ENCODE peak calls at places on chromosome 14, in four cellular contexts. F is CD8-positive, alpha-beta T cell; E is GM23338; S is lung. Z is an unnamed sample.

GRCh38 chr14:81162941-81163340 is 57.8 kb downstream of the GTF2A1 start:
- DNase-seq in S (no peak), E (no peak), F (no peak), Z (no peak)

GRCh38 chr14:53409974-53410373 is 256.9 kb upstream of the DDHD1 start:
- DNase-seq in S (no peak), F (no peak), E (no peak), Z (no peak)

GRCh38 chr14:63204407-63205280 is at the start of gene RHOJ:
- DNase-seq in E (peak; percentile 42), S (no peak), F (no peak), Z (no peak)

GRCh38 chr14:101458536-101459391 is 102.5 kb upstream of the DIO3 start:
- DNase-seq in S (no peak), F (no peak), E (peak; percentile 65), Z (no peak)

GRCh38 chr14:29521526-29522137 is 406.0 kb downstream of the PRKD1 start:
- DNase-seq in S (no peak), F (no peak), E (peak; percentile 76), Z (no peak)

GRCh38 chr14:75041613-75042012 is 9.7 kb downstream of the MLH3 start:
- DNase-seq in F (no peak), S (no peak), E (no peak), Z (no peak)

GRCh38 chr14:66152269-66152668 is 333.9 kb upstream of the CCDC196 start:
- DNase-seq in E (no peak), F (no peak), S (no peak), Z (no peak)

GRCh38 chr14:60163741-60164140 is 1.5 kb downstream of the DHRS7 start:
- DNase-seq in F (no peak), S (no peak), E (peak; percentile 36), Z (no peak)

GRCh38 chr14:73238262-73238852 is 1.1 kb downstream of the PAPLN start:
- DNase-seq in S (no peak), E (no peak), F (no peak), Z (no peak)

GRCh38 chr14:63833728-63834127 is 19.1 kb upstream of the SYNE2 start:
- DNase-seq in S (no peak), E (no peak), F (no peak), Z (no peak)

GRCh38 chr14:75542585-75543091 is 20.4 kb downstream of the BATF start:
- DNase-seq in F (peak; percentile 32), S (peak; percentile 85), E (peak; percentile 18), Z (peak; percentile 65)

GRCh38 chr14:103071544-103072251 is 12.3 kb upstream of the LBHD2 start:
- DNase-seq in S (no peak), F (no peak), E (no peak), Z (no peak)

GRCh38 chr14:82394916-82395315 is 861.3 kb upstream of the SEL1L start:
- DNase-seq in F (no peak), S (no peak), E (no peak), Z (no peak)

GRCh38 chr14:65134651-65135579 is 32.6 kb upstream of the MAX start:
- DNase-seq in S (no peak), F (no peak), E (no peak), Z (no peak)

GRCh38 chr14:53814371-53814770 is 142.3 kb downstream of the BMP4 start:
- DNase-seq in E (no peak), S (no peak), F (no peak), Z (no peak)

GRCh38 chr14:106372870-106373657 is 846.7 kb downstream of the TMEM121 start:
- DNase-seq in F (peak; percentile 63), S (peak; percentile 62), E (peak; percentile 33), Z (peak; percentile 67)

GRCh38 chr14:101018561-101019290 is 115.2 kb upstream of the RTL1 start:
- DNase-seq in S (peak; percentile 20), F (no peak), E (no peak), Z (no peak)

GRCh38 chr14:55099741-55100140 is 29.3 kb upstream of the LGALS3 start:
- DNase-seq in F (no peak), S (no peak), E (no peak), Z (no peak)

GRCh38 chr14:32711103-32711680 is 227.5 kb upstream of the NPAS3 start:
- DNase-seq in S (no peak), F (no peak), E (peak; percentile 78), Z (no peak)

GRCh38 chr14:57052705-57053302 is 215.9 kb downstream of the EXOC5 start:
- DNase-seq in F (no peak), E (no peak), S (no peak), Z (no peak)

GRCh38 chr14:104297313-104297704 is 158.9 kb downstream of the KIF26A start:
- DNase-seq in E (no peak), F (no peak), S (no peak), Z (no peak)

GRCh38 chr14:102138935-102139247 is 806 bp upstream of the WDR20 start:
- DNase-seq in F (no peak), S (no peak), E (no peak), Z (no peak)

GRCh38 chr14:50045039-50045711 is 71.2 kb downstream of the VCPKMT start:
- DNase-seq in E (no peak), S (peak; percentile 75), F (peak; percentile 67), Z (no peak)

GRCh38 chr14:101601603-101602465 is 40.5 kb downstream of the DIO3 start:
- DNase-seq in F (no peak), E (peak; percentile 7), S (no peak), Z (peak; percentile 12)

GRCh38 chr14:96797943-96798349 is 764 bp downstream of the VRK1 start:
- DNase-seq in E (no peak), S (no peak), F (no peak), Z (no peak)

GRCh38 chr14:104351849-104352492 is 213.6 kb downstream of the KIF26A start:
- DNase-seq in E (no peak), S (no peak), F (no peak), Z (no peak)

GRCh38 chr14:54881235-54881760 is 21.3 kb downstream of the GCH1 start:
- DNase-seq in S (no peak), F (no peak), E (no peak), Z (no peak)

GRCh38 chr14:76546426-76547221 is 170.7 kb downstream of the ESRRB start:
- DNase-seq in F (no peak), E (peak; percentile 87), S (no peak), Z (no peak)
- TF ChIP-seq CTCF in F (no peak), E (peak; percentile 91), S (no peak), Z (no peak)

DNA sequence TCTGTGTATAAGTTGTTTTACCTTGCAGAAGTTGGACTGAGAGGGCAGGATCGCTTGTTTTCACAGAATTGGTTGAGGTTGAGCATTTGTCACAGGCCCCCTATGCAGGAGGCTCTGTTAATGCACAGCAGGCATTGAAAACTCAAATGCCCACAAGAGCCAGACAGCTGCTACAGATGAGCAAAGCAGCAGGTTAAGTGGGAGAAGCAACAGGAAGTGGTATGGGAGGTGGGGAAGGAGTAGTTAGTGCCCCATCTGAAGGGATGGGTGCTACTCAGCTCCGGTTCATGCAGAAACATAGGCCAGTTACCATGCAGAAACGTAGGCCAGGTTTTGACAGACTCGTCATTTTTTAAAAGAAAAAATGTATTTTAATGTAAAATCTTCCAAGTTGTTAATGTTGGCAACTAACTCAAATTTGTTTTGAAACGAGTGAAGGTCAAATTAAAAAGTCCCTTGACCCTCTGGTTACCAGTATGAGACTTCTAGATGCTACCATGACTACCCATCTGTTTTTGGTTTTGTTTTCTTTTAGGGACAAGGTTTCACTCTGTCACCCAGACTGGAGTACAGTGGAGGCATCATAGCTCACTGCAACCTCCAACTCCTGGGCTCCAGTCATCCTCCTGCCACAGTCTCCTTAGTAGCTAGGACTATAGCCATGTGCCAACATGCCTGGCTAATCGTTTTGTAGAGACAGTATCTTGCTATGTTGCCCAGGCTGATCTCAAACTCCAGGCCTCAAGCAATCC is 84.7 kb upstream of the FRMD6 start:
- DNase-seq in E (peak; percentile 12), F (no peak), S (no peak), Z (no peak)
- TF ChIP-seq CTCF in E (no peak), F (no peak), S (no peak), Z (no peak)

GRCh38 chr14:89282191-89282590 is 134.8 kb downstream of the FOXN3 start:
- DNase-seq in S (no peak), E (no peak), F (no peak), Z (no peak)

GRCh38 chr14:89284368-89285058 is 132.5 kb downstream of the FOXN3 start:
- DNase-seq in S (no peak), F (no peak), E (no peak), Z (no peak)

GRCh38 chr14:89280612-89281011 is 136.4 kb downstream of the FOXN3 start:
- DNase-seq in F (no peak), E (no peak), S (no peak), Z (no peak)

GRCh38 chr14:89279649-89280232 is 137.3 kb downstream of the FOXN3 start:
- DNase-seq in F (no peak), S (no peak), E (no peak), Z (no peak)

GRCh38 chr14:89283327-89284060 is 133.5 kb downstream of the FOXN3 start:
- DNase-seq in S (no peak), E (no peak), F (no peak), Z (no peak)
- TF ChIP-seq CTCF in S (no peak), E (no peak), F (no peak), Z (no peak)

DNA sequence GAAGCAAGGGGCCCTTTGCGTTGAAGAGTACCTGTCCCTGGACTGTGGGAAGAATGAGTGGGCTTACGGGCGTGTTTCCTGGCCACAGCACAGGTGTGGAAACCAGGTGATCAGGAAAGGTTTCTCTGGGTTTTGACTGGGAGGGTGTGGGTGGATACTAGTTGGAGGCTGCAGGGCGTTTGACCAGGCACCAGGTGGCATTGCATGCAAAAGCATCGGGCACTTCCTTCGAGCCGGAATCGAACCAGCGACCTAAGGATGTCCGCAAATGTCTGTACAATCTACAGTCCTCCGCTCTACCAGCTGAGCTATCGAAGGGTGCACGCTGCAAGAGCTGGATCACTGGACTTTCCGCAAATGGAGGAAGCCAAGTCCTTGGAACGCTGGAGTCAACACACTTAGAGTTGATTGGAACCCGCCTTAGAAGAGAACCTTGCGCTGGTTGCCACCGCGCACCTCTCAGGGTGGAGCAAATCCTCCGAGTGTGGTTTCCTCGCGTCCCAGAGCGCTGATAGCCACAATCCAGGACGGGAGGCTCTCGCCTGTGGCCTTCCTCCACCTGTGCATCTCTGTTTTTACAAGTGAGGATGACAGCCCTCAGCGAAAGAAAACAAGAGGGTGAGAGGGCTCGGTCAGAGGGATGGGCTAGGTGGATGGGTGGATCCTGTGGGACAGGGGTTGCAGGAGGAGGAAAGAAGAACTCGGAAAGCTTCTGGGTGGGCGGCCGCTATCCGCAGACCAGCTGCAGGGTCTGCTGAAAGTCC is 21.2 kb upstream of the RNASE4 start:
- DNase-seq in S (peak; percentile 74), F (peak; percentile 57), E (peak; percentile 93), Z (peak; percentile 67)
- TF ChIP-seq CTCF in S (peak; percentile 34), F (peak; percentile 54), E (peak; percentile 64), Z (no peak)

DNA sequence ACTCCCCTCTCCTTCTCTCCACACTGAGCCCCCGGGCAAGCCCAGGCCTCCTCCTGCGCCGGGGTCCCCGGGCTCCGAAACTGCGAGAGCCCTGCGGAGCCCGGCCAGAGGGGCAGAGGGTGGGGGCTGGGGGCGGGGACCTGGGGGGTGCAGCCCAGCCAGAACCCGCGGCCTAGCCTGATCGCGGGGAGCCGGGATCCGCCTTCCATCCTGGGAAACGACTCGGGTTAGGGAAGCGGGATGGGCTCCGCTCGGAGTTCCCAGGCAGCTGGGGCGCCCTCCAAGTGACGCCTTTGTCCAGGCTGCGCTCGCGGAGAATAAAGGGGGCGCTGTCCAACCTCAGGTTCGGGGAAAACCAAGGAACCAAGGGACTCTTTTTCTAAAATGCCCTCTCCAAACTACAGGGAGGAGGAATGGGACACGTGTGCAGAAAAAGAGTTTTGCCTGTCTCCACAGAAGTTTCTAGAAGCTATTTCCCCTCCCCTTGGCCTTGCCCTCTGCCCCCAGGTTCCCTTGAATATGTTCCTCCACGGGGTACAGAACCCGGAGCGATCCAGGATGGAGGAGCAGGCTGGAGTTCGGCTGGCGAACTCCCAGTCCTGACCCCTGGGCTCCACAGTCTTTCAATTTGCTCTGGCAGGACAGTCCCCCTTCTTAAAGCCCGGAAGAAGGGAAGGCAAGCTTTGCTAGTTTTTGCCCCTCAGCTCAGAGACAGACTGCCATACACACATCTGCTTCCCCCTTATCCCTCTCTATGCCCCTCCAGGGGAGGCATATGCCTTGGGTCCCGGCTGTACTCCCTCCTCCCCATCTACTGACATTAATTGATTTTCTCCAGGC is 13.9 kb downstream of the NKX2-1 start:
- DNase-seq in E (peak; percentile 91), F (no peak), S (no peak), Z (no peak)
- TF ChIP-seq CTCF in E (peak; percentile 44), F (no peak), S (no peak), Z (no peak)